ENCODE peak calls at places on chromosomes 12 and 14, in four cellular contexts. S, G, W and O are unnamed samples.

GRCh38 chr12:122891661-122892525 is 4.0 kb downstream of the VPS37B start:
- DNase-seq in S (no peak), W (no peak), G (peak; percentile 64), O (no peak)

GRCh38 chr14:69093551-69094421 is 59.1 kb downstream of the DCAF5 start:
- DNase-seq in W (no peak), G (peak; percentile 39), S (no peak), O (no peak)

GRCh38 chr12:120015313-120015712 is 26.3 kb downstream of the BICDL1 start:
- DNase-seq in G (no peak), W (no peak), S (no peak), O (peak; percentile 31)

GRCh38 chr12:38158428-38159091 is 158.0 kb upstream of the ALG10B start:
- DNase-seq in G (no peak), W (no peak), S (no peak), O (no peak)

GRCh38 chr14:39488600-39488999 is 56.4 kb upstream of the FBXO33 start:
- DNase-seq in G (peak; percentile 94), S (no peak), W (no peak), O (no peak)

GRCh38 chr12:25074113-25074512 is 120.8 kb downstream of the DNAI7 start:
- DNase-seq in S (no peak), W (no peak), G (no peak), O (no peak)

GRCh38 chr12:131085816-131086591 is 132.3 kb downstream of the ADGRD1 start:
- DNase-seq in W (peak; percentile 2), G (no peak), S (no peak), O (no peak)

GRCh38 chr12:31570880-31571279 is 20.1 kb downstream of the DENND5B start:
- DNase-seq in S (no peak), W (no peak), G (peak; percentile 31), O (no peak)

GRCh38 chr12:34339922-34340321 is 317.6 kb downstream of the ALG10 start:
- DNase-seq in S (no peak), G (no peak), W (no peak), O (no peak)

GRCh38 chr12:47942327-47943230 is 20.8 kb upstream of the TMEM106C start:
- DNase-seq in W (no peak), S (no peak), G (peak; percentile 49), O (no peak)

GRCh38 chr12:58346032-58346632 is 404.8 kb downstream of the ATP23 start:
- DNase-seq in G (peak; percentile 36), W (no peak), S (no peak), O (no peak)

GRCh38 chr14:39212034-39212433 is 21.7 kb upstream of the MIA2 start:
- DNase-seq in W (no peak), G (no peak), S (no peak), O (no peak)

GRCh38 chr12:122371475-122372045 is 50.9 kb downstream of the CLIP1 start:
- DNase-seq in G (no peak), S (no peak), W (no peak), O (no peak)

GRCh38 chr14:56491299-56492285 is 88.0 kb upstream of the TMEM260 start:
- DNase-seq in S (peak; percentile 15), G (peak; percentile 91), W (peak; percentile 58), O (no peak)

GRCh38 chr14:20468773-20469241 is 399 bp upstream of the PNP start:
- DNase-seq in W (no peak), G (peak; percentile 36), S (peak; percentile 26), O (no peak)

GRCh38 chr12:4116251-4117111 is 157.1 kb upstream of the CCND2 start:
- DNase-seq in G (peak; percentile 13), S (no peak), W (no peak), O (no peak)

GRCh38 chr14:32657081-32657480 is 281.6 kb upstream of the NPAS3 start:
- DNase-seq in S (no peak), G (no peak), W (no peak), O (no peak)

GRCh38 chr12:52015393-52016081 is 8.8 kb downstream of the TAMALIN start:
- DNase-seq in S (no peak), G (no peak), W (peak; percentile 68), O (no peak)

GRCh38 chr12:47270782-47271664 is 191.3 kb upstream of the AMIGO2 start:
- DNase-seq in S (no peak), G (no peak), W (no peak), O (no peak)

GRCh38 chr14:37865719-37866549 is 270.5 kb downstream of the TTC6 start:
- DNase-seq in S (no peak), G (no peak), W (no peak), O (no peak)

GRCh38 chr12:109739747-109740693 is 26.4 kb downstream of the FAM222A start:
- DNase-seq in G (peak; percentile 80), S (peak; percentile 3), W (no peak), O (peak; percentile 1)
- TF ChIP-seq CTCF in G (peak; percentile 77), S (no peak), W (peak; percentile 52), O (no peak)

GRCh38 chr12:15662303-15662980 is 126.7 kb downstream of the EPS8 start:
- DNase-seq in W (no peak), G (no peak), S (no peak), O (no peak)

GRCh38 chr12:15664491-15664890 is 124.7 kb downstream of the EPS8 start:
- DNase-seq in W (no peak), S (no peak), G (no peak), O (no peak)

DNA sequence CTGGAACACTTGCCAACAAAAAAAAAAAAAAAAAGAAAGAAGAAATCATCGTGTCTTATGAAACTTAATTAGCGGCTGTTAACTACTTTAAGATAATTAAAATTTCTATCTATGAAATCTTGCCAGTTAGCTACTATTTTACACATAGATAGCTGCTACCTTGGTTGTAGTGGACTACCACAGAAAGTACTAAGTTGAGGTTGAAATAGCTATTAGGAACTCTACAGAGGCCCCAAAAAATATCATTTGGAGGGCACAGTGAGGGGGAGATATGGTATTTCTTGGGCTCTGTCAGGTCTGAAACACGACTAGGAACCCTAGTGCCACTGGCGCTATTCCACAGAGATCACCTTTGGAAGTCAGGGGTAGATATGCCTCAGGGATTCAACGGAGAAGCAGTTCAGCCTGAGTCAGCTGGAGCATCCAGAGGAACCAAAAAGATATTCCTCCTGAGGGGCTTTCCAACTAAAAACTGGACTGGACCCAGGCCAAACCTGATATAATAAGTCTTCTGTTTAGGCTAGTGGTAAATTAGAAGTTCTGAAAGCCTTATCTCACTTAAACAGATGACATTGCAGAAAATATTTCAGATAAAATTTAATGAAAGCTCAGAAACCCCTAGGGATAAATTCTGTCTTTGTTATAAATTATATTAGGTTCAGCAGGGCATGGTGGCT is 126.1 kb downstream of the EPS8 start:
- DNase-seq in S (no peak), G (no peak), W (no peak), O (no peak)
- H3K27ac ChIP-seq in S (peak overlapping the region; percentile 62), G (no peak overlapping the region), W (no peak overlapping the region), O (no peak overlapping the region)

GRCh38 chr14:100810435-100810834 is 15.5 kb upstream of the MEG3 start:
- DNase-seq in G (no peak), S (no peak), W (no peak), O (no peak)
- H3K9me3 ChIP-seq in G (peaks cover 39% of the 10 kb centered on the region), S (peaks cover 9% of the 10 kb centered on the region), W (peaks cover 43% of the 10 kb centered on the region), O (peaks cover 19% of the 10 kb centered on the region)

GRCh38 chr14:105085766-105086165 is 20.5 kb upstream of the GPR132 start:
- DNase-seq in W (no peak), G (no peak), S (no peak), O (no peak)

GRCh38 chr14:105082703-105083102 is 17.5 kb upstream of the GPR132 start:
- DNase-seq in W (no peak), G (no peak), S (no peak), O (no peak)

GRCh38 chr14:105083926-105084685 is 18.9 kb upstream of the GPR132 start:
- DNase-seq in W (no peak), S (no peak), G (no peak), O (no peak)

GRCh38 chr14:105086833-105087307 is 21.6 kb upstream of the GPR132 start:
- DNase-seq in G (peak; percentile 93), W (peak; percentile 58), S (peak; percentile 63), O (peak; percentile 80)

DNA sequence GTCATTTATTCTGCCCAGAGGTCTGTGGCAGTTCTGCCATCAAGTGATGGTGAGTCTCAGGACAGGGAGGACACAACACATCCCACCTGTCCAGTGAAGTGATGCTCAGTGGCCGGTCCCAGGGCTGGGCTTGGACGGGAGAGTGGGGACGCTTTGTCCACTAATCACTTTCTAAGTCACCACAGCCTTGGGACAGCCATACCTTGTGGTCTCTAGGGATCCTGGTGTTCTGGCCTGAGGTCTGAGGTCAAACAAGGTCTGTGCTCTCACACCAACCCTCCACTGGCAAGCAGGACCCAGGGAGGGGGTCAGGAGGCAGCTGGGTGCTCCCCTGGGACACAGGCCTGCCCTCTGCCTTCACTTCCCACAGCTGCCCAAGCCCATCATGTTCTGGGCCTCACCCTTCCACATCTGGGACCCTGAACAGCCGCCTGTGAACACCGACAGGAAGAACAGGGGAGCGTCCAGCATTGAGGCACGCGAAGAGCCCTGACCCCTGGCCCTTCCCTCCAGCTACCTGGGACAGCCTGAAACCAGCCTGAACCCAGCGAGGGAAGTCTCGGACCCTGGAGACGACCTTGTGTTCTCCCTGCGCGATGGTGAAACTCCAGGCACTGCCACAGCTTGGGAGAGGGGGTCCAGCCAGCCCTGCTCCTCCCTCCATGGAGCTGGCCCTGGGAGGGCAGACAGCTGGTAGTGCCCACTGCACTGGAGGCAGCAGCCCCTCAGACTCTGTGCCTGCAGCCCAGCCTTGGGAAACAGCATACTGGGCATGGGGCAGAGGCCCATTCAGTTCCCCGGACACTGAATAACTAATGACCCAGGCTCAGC is 19.7 kb upstream of the GPR132 start:
- DNase-seq in S (no peak), W (no peak), G (no peak), O (no peak)
- TF ChIP-seq CTCF in S (no peak), W (no peak), G (no peak), O (no peak)

GRCh38 chr12:112374166-112374740 is 8.0 kb downstream of the HECTD4 start:
- DNase-seq in G (no peak), S (no peak), W (no peak), O (no peak)
- H3K27ac ChIP-seq in G (no peak overlapping the region), S (no peak overlapping the region), W (no peak overlapping the region), O (no peak overlapping the region)

GRCh38 chr14:85817430-85817829 is 287.5 kb downstream of the FLRT2 start:
- DNase-seq in G (no peak), S (no peak), W (no peak), O (no peak)

GRCh38 chr14:85811340-85811739 is 281.4 kb downstream of the FLRT2 start:
- DNase-seq in W (no peak), S (no peak), G (no peak), O (no peak)

DNA sequence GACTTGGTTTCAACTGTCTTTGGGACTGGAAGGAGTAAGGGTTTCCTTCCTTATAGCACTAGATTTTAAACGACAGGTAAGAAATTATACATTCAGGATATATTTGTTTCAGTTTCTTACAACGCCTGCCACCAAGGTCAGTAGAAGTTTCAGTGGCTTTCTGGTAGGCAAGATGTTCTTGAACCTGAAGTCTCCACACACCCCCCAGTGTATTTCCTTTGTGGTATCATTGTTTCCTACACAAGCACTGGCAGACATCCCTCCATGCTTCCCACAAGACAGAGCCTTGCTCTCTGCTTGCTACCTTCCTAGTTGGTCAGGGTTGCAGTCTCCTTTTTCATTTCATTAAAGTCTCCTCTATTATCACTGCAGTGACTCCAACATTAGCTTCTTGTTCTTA is 283.1 kb downstream of the FLRT2 start:
- DNase-seq in W (peak; percentile 39), S (no peak), G (no peak), O (no peak)
- H3K9me3 ChIP-seq in W (no peaks in the 10 kb centered on the region), S (no peaks in the 10 kb centered on the region), G (no peaks in the 10 kb centered on the region), O (no peaks in the 10 kb centered on the region)

GRCh38 chr12:64018524-64018923 is 174.0 kb downstream of the SRGAP1 start:
- DNase-seq in G (no peak), W (no peak), S (no peak), O (no peak)
- TF ChIP-seq CTCF in G (no peak), W (no peak), S (no peak), O (no peak)